ENCODE peak calls at places on chromosome 22, in five cellular contexts. E, M, Y, A and J are unnamed samples.

GRCh38 chr22:32590556-32590955 is 115.9 kb downstream of the FBXO7 start:
- DNase-seq in E (no peak), M (no peak), Y (no peak), A (no peak), J (no peak)

GRCh38 chr22:49765091-49765771 is 62.4 kb downstream of the BRD1 start:
- DNase-seq in E (peak), M (no peak), Y (no peak), A (no peak), J (peak)

GRCh38 chr22:19066531-19067271 is 55.5 kb downstream of the DGCR2 start:
- DNase-seq in E (no peak), M (no peak), Y (no peak), A (no peak), J (no peak)

GRCh38 chr22:44523981-44524759 is 26.1 kb upstream of the RTL6 start:
- DNase-seq in E (no peak), M (no peak), Y (no peak), A (no peak), J (no peak)

GRCh38 chr22:49566141-49566541 is 261.5 kb downstream of the BRD1 start:
- DNase-seq in E (no peak), M (no peak), Y (no peak), A (no peak), J (no peak)

GRCh38 chr22:24816841-24817240 is 10.8 kb downstream of the SGSM1 start:
- DNase-seq in E (no peak), M (no peak), Y (no peak), A (no peak), J (no peak)

GRCh38 chr22:31583861-31584485 is 78.0 kb downstream of the PISD start:
- DNase-seq in E (no peak), M (no peak), Y (no peak), A (no peak), J (no peak)

GRCh38 chr22:35064664-35065063 is 1.3 kb upstream of the ISX start:
- DNase-seq in E (no peak), M (no peak), Y (no peak), A (peak), J (no peak)

GRCh38 chr22:29200901-29201300 is 4.8 kb upstream of the EMID1 start:
- DNase-seq in E (no peak), M (no peak), Y (no peak), A (no peak), J (no peak)

GRCh38 chr22:44623771-44624510 is 78.1 kb upstream of the PRR5 start:
- DNase-seq in E (no peak), M (no peak), Y (peak), A (no peak), J (no peak)

GRCh38 chr22:47190957-47191323 is 428.5 kb downstream of the TBC1D22A start:
- DNase-seq in E (peak), M (no peak), Y (no peak), A (no peak), J (no peak)

GRCh38 chr22:28750471-28750881 is 8.6 kb downstream of the HSCB start:
- DNase-seq in E (no peak), M (no peak), Y (no peak), A (no peak), J (no peak)

GRCh38 chr22:20998411-20999336 is 3.2 kb downstream of the THAP7 start:
- DNase-seq in E (no peak), M (no peak), Y (no peak), A (no peak), J (no peak)

GRCh38 chr22:20430641-20431519 is 6.7 kb downstream of the SCARF2 start:
- DNase-seq in E (no peak), M (peak), Y (peak), A (peak), J (peak)

GRCh38 chr22:28299329-28299728 is 380.3 kb upstream of the PITPNB start:
- DNase-seq in E (no peak), M (no peak), Y (no peak), A (no peak), J (no peak)

GRCh38 chr22:35437038-35437437 is 37.1 kb downstream of the MCM5 start:
- DNase-seq in E (peak), M (no peak), Y (no peak), A (peak), J (no peak)

GRCh38 chr22:45511847-45512261 is 9.2 kb downstream of the FBLN1 start:
- DNase-seq in E (no peak), M (no peak), Y (no peak), A (no peak), J (no peak)

GRCh38 chr22:45212306-45212709 is 28.4 kb downstream of the KIAA0930 start:
- DNase-seq in E (no peak), M (no peak), Y (peak), A (no peak), J (no peak)

GRCh38 chr22:40215266-40215665 is 37.5 kb downstream of the TNRC6B start:
- DNase-seq in E (no peak), M (no peak), Y (no peak), A (no peak), J (no peak)